ENCODE peak calls at places on chromosome 14, in eight cellular contexts. One of them, this sample, is unnamed.

GRCh38 chr14:35403085-35403396 is 1.5 kb downstream of the NFKBIA start:
- DNase-seq in iris pigment epithelial cell: no peak
- DNase-seq in colonic mucosa: no peak
- DNase-seq in T follicular helper cell: no peak
- DNase-seq in neuronal stem cell: no peak
- DNase-seq in stimulated activated CD8-positive, alpha-beta memory T cell treated with anti-CD3 and anti-CD28 coated beads, Interleukin-15, amount 100 ng/mL, for 24 hours: no peak
- DNase-seq in activated naive CD8-positive, alpha-beta T cell treated with anti-CD3 and anti-CD28 coated beads, Interleukin-2, amount 50 U/mL, for 24 hours: peak
- DNase-seq in endothelial cell of umbilical vein: peak
- DNase-seq in this sample: peak

GRCh38 chr14:88322505-88323085 is 474 bp downstream of the KCNK10 start:
- DNase-seq in iris pigment epithelial cell: no peak
- DNase-seq in activated naive CD8-positive, alpha-beta T cell treated with anti-CD3 and anti-CD28 coated beads, Interleukin-2, amount 50 U/mL, for 24 hours: no peak
- DNase-seq in colonic mucosa: no peak
- DNase-seq in T follicular helper cell: no peak
- DNase-seq in endothelial cell of umbilical vein: no peak
- DNase-seq in stimulated activated CD8-positive, alpha-beta memory T cell treated with anti-CD3 and anti-CD28 coated beads, Interleukin-15, amount 100 ng/mL, for 24 hours: no peak
- DNase-seq in neuronal stem cell: no peak
- DNase-seq in this sample: peak

GRCh38 chr14:49879683-49880204 is 13.1 kb upstream of the ARF6 start:
- DNase-seq in iris pigment epithelial cell: peak
- DNase-seq in T follicular helper cell: peak
- DNase-seq in activated naive CD8-positive, alpha-beta T cell treated with anti-CD3 and anti-CD28 coated beads, Interleukin-2, amount 50 U/mL, for 24 hours: peak
- DNase-seq in stimulated activated CD8-positive, alpha-beta memory T cell treated with anti-CD3 and anti-CD28 coated beads, Interleukin-15, amount 100 ng/mL, for 24 hours: no peak
- DNase-seq in neuronal stem cell: no peak
- DNase-seq in endothelial cell of umbilical vein: peak
- DNase-seq in colonic mucosa: peak
- DNase-seq in this sample: peak

GRCh38 chr14:78152246-78153068 is 17.7 kb upstream of the NRXN3 start:
- DNase-seq in activated naive CD8-positive, alpha-beta T cell treated with anti-CD3 and anti-CD28 coated beads, Interleukin-2, amount 50 U/mL, for 24 hours: no peak
- DNase-seq in endothelial cell of umbilical vein: no peak
- DNase-seq in iris pigment epithelial cell: no peak
- DNase-seq in T follicular helper cell: no peak
- DNase-seq in stimulated activated CD8-positive, alpha-beta memory T cell treated with anti-CD3 and anti-CD28 coated beads, Interleukin-15, amount 100 ng/mL, for 24 hours: no peak
- DNase-seq in neuronal stem cell: no peak
- DNase-seq in colonic mucosa: no peak
- DNase-seq in this sample: no peak

GRCh38 chr14:95255013-95255412 is 64.7 kb downstream of the CLMN start:
- DNase-seq in activated naive CD8-positive, alpha-beta T cell treated with anti-CD3 and anti-CD28 coated beads, Interleukin-2, amount 50 U/mL, for 24 hours: no peak
- DNase-seq in neuronal stem cell: no peak
- DNase-seq in colonic mucosa: no peak
- DNase-seq in stimulated activated CD8-positive, alpha-beta memory T cell treated with anti-CD3 and anti-CD28 coated beads, Interleukin-15, amount 100 ng/mL, for 24 hours: no peak
- DNase-seq in iris pigment epithelial cell: no peak
- DNase-seq in endothelial cell of umbilical vein: no peak
- DNase-seq in T follicular helper cell: no peak
- DNase-seq in this sample: no peak

GRCh38 chr14:61321385-61322010 is at the start of gene PRKCH:
- DNase-seq in endothelial cell of umbilical vein: peak
- DNase-seq in colonic mucosa: peak
- DNase-seq in stimulated activated CD8-positive, alpha-beta memory T cell treated with anti-CD3 and anti-CD28 coated beads, Interleukin-15, amount 100 ng/mL, for 24 hours: peak
- DNase-seq in neuronal stem cell: peak
- DNase-seq in iris pigment epithelial cell: peak
- DNase-seq in T follicular helper cell: peak
- DNase-seq in activated naive CD8-positive, alpha-beta T cell treated with anti-CD3 and anti-CD28 coated beads, Interleukin-2, amount 50 U/mL, for 24 hours: peak
- DNase-seq in this sample: peak

GRCh38 chr14:56742391-56742790 is 67.9 kb downstream of the OTX2 start:
- DNase-seq in neuronal stem cell: no peak
- DNase-seq in T follicular helper cell: no peak
- DNase-seq in colonic mucosa: no peak
- DNase-seq in endothelial cell of umbilical vein: no peak
- DNase-seq in activated naive CD8-positive, alpha-beta T cell treated with anti-CD3 and anti-CD28 coated beads, Interleukin-2, amount 50 U/mL, for 24 hours: no peak
- DNase-seq in iris pigment epithelial cell: no peak
- DNase-seq in stimulated activated CD8-positive, alpha-beta memory T cell treated with anti-CD3 and anti-CD28 coated beads, Interleukin-15, amount 100 ng/mL, for 24 hours: no peak
- DNase-seq in this sample: no peak

GRCh38 chr14:53786045-53786444 is 170.6 kb downstream of the BMP4 start:
- DNase-seq in iris pigment epithelial cell: peak
- DNase-seq in activated naive CD8-positive, alpha-beta T cell treated with anti-CD3 and anti-CD28 coated beads, Interleukin-2, amount 50 U/mL, for 24 hours: no peak
- DNase-seq in colonic mucosa: no peak
- DNase-seq in stimulated activated CD8-positive, alpha-beta memory T cell treated with anti-CD3 and anti-CD28 coated beads, Interleukin-15, amount 100 ng/mL, for 24 hours: no peak
- DNase-seq in neuronal stem cell: no peak
- DNase-seq in T follicular helper cell: no peak
- DNase-seq in endothelial cell of umbilical vein: peak
- DNase-seq in this sample: peak

GRCh38 chr14:102071283-102071998 is 15.4 kb downstream of the HSP90AA1 start:
- DNase-seq in iris pigment epithelial cell: peak
- DNase-seq in T follicular helper cell: no peak
- DNase-seq in activated naive CD8-positive, alpha-beta T cell treated with anti-CD3 and anti-CD28 coated beads, Interleukin-2, amount 50 U/mL, for 24 hours: no peak
- DNase-seq in stimulated activated CD8-positive, alpha-beta memory T cell treated with anti-CD3 and anti-CD28 coated beads, Interleukin-15, amount 100 ng/mL, for 24 hours: no peak
- DNase-seq in neuronal stem cell: no peak
- DNase-seq in colonic mucosa: no peak
- DNase-seq in endothelial cell of umbilical vein: no peak
- DNase-seq in this sample: peak

GRCh38 chr14:22774011-22774706 is 7.7 kb downstream of the OXA1L start:
- DNase-seq in T follicular helper cell: no peak
- DNase-seq in stimulated activated CD8-positive, alpha-beta memory T cell treated with anti-CD3 and anti-CD28 coated beads, Interleukin-15, amount 100 ng/mL, for 24 hours: no peak
- DNase-seq in iris pigment epithelial cell: no peak
- DNase-seq in endothelial cell of umbilical vein: no peak
- DNase-seq in neuronal stem cell: no peak
- DNase-seq in activated naive CD8-positive, alpha-beta T cell treated with anti-CD3 and anti-CD28 coated beads, Interleukin-2, amount 50 U/mL, for 24 hours: no peak
- DNase-seq in colonic mucosa: no peak
- DNase-seq in this sample: no peak

GRCh38 chr14:100066984-100067383 is 1.8 kb downstream of the EVL start:
- DNase-seq in iris pigment epithelial cell: no peak
- DNase-seq in endothelial cell of umbilical vein: no peak
- DNase-seq in neuronal stem cell: no peak
- DNase-seq in stimulated activated CD8-positive, alpha-beta memory T cell treated with anti-CD3 and anti-CD28 coated beads, Interleukin-15, amount 100 ng/mL, for 24 hours: no peak
- DNase-seq in colonic mucosa: no peak
- DNase-seq in T follicular helper cell: no peak
- DNase-seq in activated naive CD8-positive, alpha-beta T cell treated with anti-CD3 and anti-CD28 coated beads, Interleukin-2, amount 50 U/mL, for 24 hours: peak
- DNase-seq in this sample: no peak

GRCh38 chr14:89237923-89238529 is 179.0 kb downstream of the FOXN3 start:
- DNase-seq in endothelial cell of umbilical vein: no peak
- DNase-seq in neuronal stem cell: no peak
- DNase-seq in colonic mucosa: no peak
- DNase-seq in iris pigment epithelial cell: peak
- DNase-seq in stimulated activated CD8-positive, alpha-beta memory T cell treated with anti-CD3 and anti-CD28 coated beads, Interleukin-15, amount 100 ng/mL, for 24 hours: no peak
- DNase-seq in T follicular helper cell: no peak
- DNase-seq in activated naive CD8-positive, alpha-beta T cell treated with anti-CD3 and anti-CD28 coated beads, Interleukin-2, amount 50 U/mL, for 24 hours: no peak
- DNase-seq in this sample: peak

GRCh38 chr14:71891185-71891584 is 41.0 kb upstream of the RGS6 start:
- DNase-seq in colonic mucosa: no peak
- DNase-seq in T follicular helper cell: no peak
- DNase-seq in endothelial cell of umbilical vein: no peak
- DNase-seq in iris pigment epithelial cell: no peak
- DNase-seq in neuronal stem cell: no peak
- DNase-seq in stimulated activated CD8-positive, alpha-beta memory T cell treated with anti-CD3 and anti-CD28 coated beads, Interleukin-15, amount 100 ng/mL, for 24 hours: no peak
- DNase-seq in activated naive CD8-positive, alpha-beta T cell treated with anti-CD3 and anti-CD28 coated beads, Interleukin-2, amount 50 U/mL, for 24 hours: no peak
- DNase-seq in this sample: no peak

GRCh38 chr14:63952933-63953437 is 100.2 kb downstream of the SYNE2 start:
- DNase-seq in colonic mucosa: no peak
- DNase-seq in endothelial cell of umbilical vein: peak
- DNase-seq in stimulated activated CD8-positive, alpha-beta memory T cell treated with anti-CD3 and anti-CD28 coated beads, Interleukin-15, amount 100 ng/mL, for 24 hours: no peak
- DNase-seq in neuronal stem cell: no peak
- DNase-seq in iris pigment epithelial cell: peak
- DNase-seq in T follicular helper cell: no peak
- DNase-seq in activated naive CD8-positive, alpha-beta T cell treated with anti-CD3 and anti-CD28 coated beads, Interleukin-2, amount 50 U/mL, for 24 hours: no peak
- DNase-seq in this sample: no peak

GRCh38 chr14:75234173-75234855 is 44.3 kb upstream of the FOS start:
- DNase-seq in T follicular helper cell: no peak
- DNase-seq in neuronal stem cell: no peak
- DNase-seq in activated naive CD8-positive, alpha-beta T cell treated with anti-CD3 and anti-CD28 coated beads, Interleukin-2, amount 50 U/mL, for 24 hours: no peak
- DNase-seq in stimulated activated CD8-positive, alpha-beta memory T cell treated with anti-CD3 and anti-CD28 coated beads, Interleukin-15, amount 100 ng/mL, for 24 hours: no peak
- DNase-seq in iris pigment epithelial cell: peak
- DNase-seq in colonic mucosa: peak
- DNase-seq in endothelial cell of umbilical vein: peak
- DNase-seq in this sample: peak

GRCh38 chr14:97359391-97359790 is 562.2 kb downstream of the VRK1 start:
- DNase-seq in stimulated activated CD8-positive, alpha-beta memory T cell treated with anti-CD3 and anti-CD28 coated beads, Interleukin-15, amount 100 ng/mL, for 24 hours: no peak
- DNase-seq in endothelial cell of umbilical vein: no peak
- DNase-seq in iris pigment epithelial cell: no peak
- DNase-seq in activated naive CD8-positive, alpha-beta T cell treated with anti-CD3 and anti-CD28 coated beads, Interleukin-2, amount 50 U/mL, for 24 hours: no peak
- DNase-seq in neuronal stem cell: no peak
- DNase-seq in T follicular helper cell: no peak
- DNase-seq in colonic mucosa: no peak
- DNase-seq in this sample: no peak

GRCh38 chr14:23514009-23514962 is 37.3 kb downstream of the ZFHX2 start:
- DNase-seq in endothelial cell of umbilical vein: no peak
- DNase-seq in neuronal stem cell: no peak
- DNase-seq in stimulated activated CD8-positive, alpha-beta memory T cell treated with anti-CD3 and anti-CD28 coated beads, Interleukin-15, amount 100 ng/mL, for 24 hours: no peak
- DNase-seq in activated naive CD8-positive, alpha-beta T cell treated with anti-CD3 and anti-CD28 coated beads, Interleukin-2, amount 50 U/mL, for 24 hours: no peak
- DNase-seq in iris pigment epithelial cell: no peak
- DNase-seq in colonic mucosa: no peak
- DNase-seq in T follicular helper cell: no peak
- DNase-seq in this sample: no peak

GRCh38 chr14:32681598-32681997 is 257.1 kb upstream of the NPAS3 start:
- DNase-seq in neuronal stem cell: no peak
- DNase-seq in endothelial cell of umbilical vein: no peak
- DNase-seq in colonic mucosa: no peak
- DNase-seq in activated naive CD8-positive, alpha-beta T cell treated with anti-CD3 and anti-CD28 coated beads, Interleukin-2, amount 50 U/mL, for 24 hours: no peak
- DNase-seq in iris pigment epithelial cell: no peak
- DNase-seq in T follicular helper cell: no peak
- DNase-seq in stimulated activated CD8-positive, alpha-beta memory T cell treated with anti-CD3 and anti-CD28 coated beads, Interleukin-15, amount 100 ng/mL, for 24 hours: no peak
- DNase-seq in this sample: no peak

GRCh38 chr14:101121399-101122113 is 218.0 kb upstream of the RTL1 start:
- DNase-seq in stimulated activated CD8-positive, alpha-beta memory T cell treated with anti-CD3 and anti-CD28 coated beads, Interleukin-15, amount 100 ng/mL, for 24 hours: no peak
- DNase-seq in activated naive CD8-positive, alpha-beta T cell treated with anti-CD3 and anti-CD28 coated beads, Interleukin-2, amount 50 U/mL, for 24 hours: no peak
- DNase-seq in iris pigment epithelial cell: no peak
- DNase-seq in endothelial cell of umbilical vein: no peak
- DNase-seq in neuronal stem cell: no peak
- DNase-seq in T follicular helper cell: no peak
- DNase-seq in colonic mucosa: peak
- DNase-seq in this sample: no peak

GRCh38 chr14:50091240-50091914 is 25.0 kb downstream of the VCPKMT start:
- DNase-seq in activated naive CD8-positive, alpha-beta T cell treated with anti-CD3 and anti-CD28 coated beads, Interleukin-2, amount 50 U/mL, for 24 hours: no peak
- DNase-seq in iris pigment epithelial cell: no peak
- DNase-seq in colonic mucosa: no peak
- DNase-seq in neuronal stem cell: no peak
- DNase-seq in stimulated activated CD8-positive, alpha-beta memory T cell treated with anti-CD3 and anti-CD28 coated beads, Interleukin-15, amount 100 ng/mL, for 24 hours: no peak
- DNase-seq in endothelial cell of umbilical vein: no peak
- DNase-seq in T follicular helper cell: no peak
- DNase-seq in this sample: no peak

This sample was measured in choroid plexus epithelial cell.